ENCODE peak calls at places on chromosomes 2 and 18, in seven cellular contexts. Z is upper lobe of right lung, V is GM04504, S is hippocampal formation, U is HFF-Myc, K is GM12865, N is HTR-8/SVneo. L is an unnamed sample.

GRCh38 chr2:43110442-43110871 is 115.9 kb downstream of the ZFP36L2 start:
- DNase-seq in K (no peak), U (no peak), Z (no peak), S (no peak), N (peak; percentile 82), V (peak; percentile 70), L (no peak)

GRCh38 chr2:159053186-159054031 is 85.0 kb downstream of the TANC1 start:
- DNase-seq in N (no peak), V (no peak), S (no peak), Z (no peak), U (no peak), K (no peak), L (peak; percentile 87)

GRCh38 chr2:109542384-109542783 is 71.4 kb downstream of the SEPTIN10 start:
- DNase-seq in U (no peak), N (no peak), K (no peak), V (no peak), S (no peak), Z (no peak), L (no peak)

GRCh38 chr2:111025288-111025687 is 95.4 kb upstream of the BCL2L11 start:
- DNase-seq in S (no peak), V (no peak), Z (no peak), N (no peak), U (no peak), K (peak; percentile 16), L (no peak)

GRCh38 chr2:118202707-118203303 is 114.5 kb downstream of the INSIG2 start:
- DNase-seq in K (peak; percentile 60), S (no peak), U (no peak), Z (peak; percentile 63), V (peak; percentile 17), N (peak; percentile 24), L (no peak)

GRCh38 chr2:232204457-232204931 is 174.1 kb upstream of the ALPP start:
- DNase-seq in S (no peak), U (no peak), Z (no peak), N (no peak), V (peak; percentile 19), K (no peak), L (no peak)

GRCh38 chr2:74584088-74584645 is 29.6 kb downstream of the DOK1 start:
- DNase-seq in K (peak; percentile 84), U (no peak), Z (no peak), V (no peak), S (no peak), N (no peak), L (no peak)

GRCh38 chr2:216235896-216236295 is 126.7 kb downstream of the XRCC5 start:
- DNase-seq in S (no peak), V (no peak), N (no peak), Z (no peak), U (no peak), K (no peak), L (no peak)

GRCh38 chr2:69581774-69582581 is 61.6 kb downstream of the AAK1 start:
- DNase-seq in S (no peak), Z (no peak), K (peak; percentile 60), N (no peak), U (no peak), V (no peak), L (no peak)

GRCh38 chr2:44686561-44686960 is 254.9 kb upstream of the SIX3 start:
- DNase-seq in K (no peak), N (peak; percentile 20), Z (no peak), U (no peak), V (peak; percentile 13), S (no peak), L (no peak)

GRCh38 chr2:8926356-8926755 is 77.1 kb downstream of the MBOAT2 start:
- DNase-seq in Z (no peak), K (no peak), N (no peak), U (no peak), S (peak; percentile 85), V (no peak), L (no peak)

GRCh38 chr2:226652983-226653765 is 146.4 kb downstream of the IRS1 start:
- DNase-seq in N (no peak), V (no peak), U (no peak), Z (no peak), S (no peak), K (no peak), L (no peak)

GRCh38 chr18:58615150-58616132 is 13.4 kb downstream of the ALPK2 start:
- DNase-seq in Z (no peak), U (no peak), V (no peak), N (no peak), K (peak; percentile 91), S (no peak), L (no peak)

GRCh38 chr18:45171575-45172225 is 443.6 kb upstream of the SLC14A2 start:
- DNase-seq in N (no peak), U (no peak), Z (no peak), K (no peak), S (no peak), V (no peak), L (no peak)

GRCh38 chr2:17036343-17036742 is 370.7 kb upstream of the CYRIA start:
- DNase-seq in U (no peak), Z (no peak), V (no peak), N (no peak), K (no peak), S (no peak), L (no peak)